ENCODE peak calls at places on chromosomes 6 and 20, in seven cellular contexts. W, O, E, Q, L, U and Z are unnamed samples.

GRCh38 chr20:52247548-52247947 is 56.0 kb upstream of the ZFP64 start:
- DNase-seq in W (no peak), O (no peak), E (no peak), Q (no peak), L (no peak), U (no peak), Z (no peak)

GRCh38 chr6:87483929-87484328 is 11.2 kb downstream of the SLC35A1 start:
- DNase-seq in W (no peak), O (peak; percentile 84), E (peak; percentile 84), Q (no peak), L (no peak), U (peak; percentile 24), Z (no peak)

GRCh38 chr20:47785321-47785899 is at the start of gene SULF2:
- DNase-seq in W (no peak), O (no peak), E (no peak), Q (peak; percentile 85), L (no peak), U (peak; percentile 48), Z (no peak)

GRCh38 chr6:35948725-35949124 is 27.8 kb upstream of the SRPK1 start:
- DNase-seq in W (no peak), O (peak; percentile 66), E (peak; percentile 37), Q (no peak), L (no peak), U (peak; percentile 23), Z (peak; percentile 29)

GRCh38 chr20:3405696-3406358 is 1.6 kb downstream of the DNAAF9 start:
- DNase-seq in W (no peak), O (peak; percentile 11), E (no peak), Q (no peak), L (no peak), U (no peak), Z (no peak)

GRCh38 chr6:43823879-43824740 is 54.1 kb downstream of the VEGFA start:
- DNase-seq in W (no peak), O (peak; percentile 65), E (no peak), Q (peak; percentile 58), L (no peak), U (no peak), Z (no peak)

GRCh38 chr6:170083236-170084051 is 207.4 kb downstream of the DLL1 start:
- DNase-seq in W (no peak), O (no peak), E (no peak), Q (no peak), L (no peak), U (no peak), Z (no peak)

GRCh38 chr20:40464731-40465208 is 224.3 kb downstream of the MAFB start:
- DNase-seq in W (no peak), O (no peak), E (no peak), Q (no peak), L (no peak), U (no peak), Z (peak; percentile 72)

GRCh38 chr6:34709386-34709785 is 12.8 kb upstream of the ILRUN start:
- DNase-seq in W (no peak), O (no peak), E (peak; percentile 19), Q (peak; percentile 36), L (no peak), U (peak; percentile 70), Z (peak; percentile 86)

GRCh38 chr6:85126448-85127178 is 323.3 kb upstream of the NT5E start:
- DNase-seq in W (no peak), O (peak; percentile 55), E (peak; percentile 47), Q (peak; percentile 32), L (no peak), U (peak; percentile 62), Z (peak; percentile 4)

GRCh38 chr6:30508890-30509736 is 19.8 kb downstream of the HLA-E start:
- DNase-seq in W (no peak), O (peak; percentile 87), E (peak; percentile 53), Q (no peak), L (no peak), U (peak; percentile 51), Z (peak; percentile 56)

GRCh38 chr6:112030206-112030932 is 23.5 kb upstream of the CCN6 start:
- DNase-seq in W (no peak), O (no peak), E (no peak), Q (peak; percentile 30), L (no peak), U (no peak), Z (no peak)

GRCh38 chr20:38165089-38165965 is at the start of gene TGM2:
- DNase-seq in W (no peak), O (peak; percentile 76), E (peak; percentile 77), Q (peak; percentile 84), L (no peak), U (peak; percentile 92), Z (peak; percentile 25)

GRCh38 chr20:38369387-38369786 is 23.1 kb downstream of the LBP start:
- DNase-seq in W (no peak), O (peak; percentile 64), E (peak; percentile 13), Q (no peak), L (no peak), U (peak; percentile 27), Z (no peak)

GRCh38 chr6:143689852-143690251 is 12.1 kb downstream of the PHACTR2 start:
- DNase-seq in W (no peak), O (no peak), E (peak; percentile 33), Q (no peak), L (no peak), U (peak; percentile 36), Z (no peak)

GRCh38 chr20:39983183-39983582 is 705.9 kb downstream of the MAFB start:
- DNase-seq in W (no peak), O (no peak), E (no peak), Q (no peak), L (no peak), U (peak; percentile 28), Z (no peak)

GRCh38 chr6:169921227-169921626 is 169.8 kb downstream of the ERMARD start:
- DNase-seq in W (no peak), O (no peak), E (no peak), Q (no peak), L (no peak), U (peak; percentile 32), Z (no peak)

GRCh38 chr6:86942761-86943526 is 5.6 kb downstream of the HTR1E start:
- DNase-seq in W (no peak), O (no peak), E (no peak), Q (no peak), L (no peak), U (no peak), Z (no peak)